ENCODE peak calls at places on chromosome 17, in eight cellular contexts. One of them, this sample, is unnamed.

GRCh38 chr17:61157246-61157887 is 242.3 kb upstream of the TBX2 start:
- DNase-seq in A549: peak; percentile 67
- DNase-seq in K562: no peak
- DNase-seq in esophagus muscularis mucosa: no peak
- DNase-seq in H1: no peak
- DNase-seq in GM12878: no peak
- DNase-seq in sigmoid colon: no peak
- DNase-seq in upper lobe of left lung: no peak
- DNase-seq in this sample: no peak

GRCh38 chr17:81178136-81179091 is 12.4 kb upstream of the AATK start:
- DNase-seq in esophagus muscularis mucosa: no peak
- DNase-seq in K562: no peak
- DNase-seq in A549: no peak
- DNase-seq in GM12878: no peak
- DNase-seq in sigmoid colon: no peak
- DNase-seq in H1: no peak
- DNase-seq in upper lobe of left lung: no peak
- DNase-seq in this sample: no peak

GRCh38 chr17:80794281-80795089 is 197.2 kb upstream of the CHMP6 start:
- DNase-seq in sigmoid colon: peak; percentile 57
- DNase-seq in A549: no peak
- DNase-seq in upper lobe of left lung: no peak
- DNase-seq in K562: no peak
- DNase-seq in esophagus muscularis mucosa: no peak
- DNase-seq in H1: no peak
- DNase-seq in GM12878: no peak
- DNase-seq in this sample: no peak

GRCh38 chr17:68390888-68391545 is 66.3 kb downstream of the WIPI1 start:
- DNase-seq in A549: no peak
- DNase-seq in esophagus muscularis mucosa: peak; percentile 62
- DNase-seq in K562: no peak
- DNase-seq in upper lobe of left lung: no peak
- DNase-seq in GM12878: no peak
- DNase-seq in H1: peak; percentile 28
- DNase-seq in sigmoid colon: peak; percentile 78
- DNase-seq in this sample: peak; percentile 28

GRCh38 chr17:57931488-57932137 is 23.6 kb downstream of the CUEDC1 start:
- DNase-seq in A549: no peak
- DNase-seq in upper lobe of left lung: no peak
- DNase-seq in GM12878: no peak
- DNase-seq in sigmoid colon: no peak
- DNase-seq in K562: no peak
- DNase-seq in H1: no peak
- DNase-seq in esophagus muscularis mucosa: no peak
- DNase-seq in this sample: no peak

GRCh38 chr17:27457731-27458523 is 1.7 kb downstream of the KSR1 start:
- DNase-seq in sigmoid colon: no peak
- DNase-seq in H1: no peak
- DNase-seq in upper lobe of left lung: no peak
- DNase-seq in K562: peak; percentile 55
- DNase-seq in esophagus muscularis mucosa: no peak
- DNase-seq in GM12878: no peak
- DNase-seq in A549: no peak
- DNase-seq in this sample: no peak

GRCh38 chr17:76199466-76199865 is 40.8 kb downstream of the RNF157 start:
- DNase-seq in upper lobe of left lung: no peak
- DNase-seq in A549: no peak
- DNase-seq in GM12878: no peak
- DNase-seq in esophagus muscularis mucosa: no peak
- DNase-seq in H1: no peak
- DNase-seq in K562: no peak
- DNase-seq in sigmoid colon: no peak
- DNase-seq in this sample: no peak

GRCh38 chr17:7217113-7217987 is 2.3 kb downstream of the DLG4 start:
- DNase-seq in esophagus muscularis mucosa: no peak
- DNase-seq in upper lobe of left lung: peak; percentile 42
- DNase-seq in A549: peak; percentile 76
- DNase-seq in GM12878: no peak
- DNase-seq in K562: peak; percentile 48
- DNase-seq in H1: peak; percentile 68
- DNase-seq in sigmoid colon: peak; percentile 91
- DNase-seq in this sample: no peak

GRCh38 chr17:49439673-49440571 is 25.2 kb upstream of the PHB1 start:
- DNase-seq in sigmoid colon: no peak
- DNase-seq in upper lobe of left lung: no peak
- DNase-seq in H1: peak; percentile 32
- DNase-seq in K562: no peak
- DNase-seq in esophagus muscularis mucosa: no peak
- DNase-seq in A549: no peak
- DNase-seq in GM12878: no peak
- DNase-seq in this sample: no peak

GRCh38 chr17:61443475-61443882 is 8.7 kb upstream of the TBX4 start:
- DNase-seq in K562: peak; percentile 67
- DNase-seq in upper lobe of left lung: no peak
- DNase-seq in GM12878: no peak
- DNase-seq in sigmoid colon: no peak
- DNase-seq in A549: no peak
- DNase-seq in H1: peak; percentile 47
- DNase-seq in esophagus muscularis mucosa: peak; percentile 83
- DNase-seq in this sample: no peak

GRCh38 chr17:21249911-21250703 is 3.1 kb downstream of the NATD1 start:
- DNase-seq in esophagus muscularis mucosa: no peak
- DNase-seq in K562: no peak
- DNase-seq in GM12878: no peak
- DNase-seq in sigmoid colon: no peak
- DNase-seq in upper lobe of left lung: no peak
- DNase-seq in A549: no peak
- DNase-seq in H1: no peak
- DNase-seq in this sample: no peak

GRCh38 chr17:77331161-77331864 is 190.5 kb downstream of the SEC14L1 start:
- DNase-seq in upper lobe of left lung: peak; percentile 95
- DNase-seq in K562: peak; percentile 83
- DNase-seq in esophagus muscularis mucosa: peak; percentile 99
- DNase-seq in A549: peak; percentile 83
- DNase-seq in H1: peak; percentile 99
- DNase-seq in GM12878: peak; percentile 75
- DNase-seq in sigmoid colon: peak; percentile 96
- DNase-seq in this sample: peak; percentile 97
- H3K4me3 ChIP-seq in upper lobe of left lung: no peak overlapping the region
- H3K4me3 ChIP-seq in K562: no peak overlapping the region
- H3K4me3 ChIP-seq in esophagus muscularis mucosa: peak overlapping the region; percentile 35
- H3K4me3 ChIP-seq in A549: no peak overlapping the region
- H3K4me3 ChIP-seq in H1: no peak overlapping the region
- H3K4me3 ChIP-seq in GM12878: peak overlapping the region; percentile 39
- H3K4me3 ChIP-seq in sigmoid colon: peak overlapping the region; percentile 34
- H3K4me3 ChIP-seq in this sample: no peak overlapping the region

GRCh38 chr17:2028234-2028614 is 1.7 kb upstream of the DPH1 start:
- DNase-seq in GM12878: no peak
- DNase-seq in sigmoid colon: no peak
- DNase-seq in K562: no peak
- DNase-seq in esophagus muscularis mucosa: no peak
- DNase-seq in A549: no peak
- DNase-seq in H1: no peak
- DNase-seq in upper lobe of left lung: no peak
- DNase-seq in this sample: no peak
- H3K4me1 ChIP-seq in GM12878: peaks cover 6% of the 10 kb centered on the region
- H3K4me1 ChIP-seq in sigmoid colon: no peaks in the 10 kb centered on the region
- H3K4me1 ChIP-seq in K562: peaks cover 49% of the 10 kb centered on the region
- H3K4me1 ChIP-seq in esophagus muscularis mucosa: peaks cover 67% of the 10 kb centered on the region
- H3K4me1 ChIP-seq in A549: peaks cover 22% of the 10 kb centered on the region
- H3K4me1 ChIP-seq in H1: peaks cover 4% of the 10 kb centered on the region
- H3K4me1 ChIP-seq in upper lobe of left lung: peaks cover 45% of the 10 kb centered on the region
- H3K4me1 ChIP-seq in this sample: peaks cover 65% of the 10 kb centered on the region

GRCh38 chr17:82231312-82231561 is 2.4 kb downstream of the SLC16A3 start:
- DNase-seq in A549: no peak
- DNase-seq in GM12878: no peak
- DNase-seq in esophagus muscularis mucosa: peak; percentile 92
- DNase-seq in upper lobe of left lung: no peak
- DNase-seq in sigmoid colon: no peak
- DNase-seq in K562: no peak
- DNase-seq in H1: no peak
- DNase-seq in this sample: no peak

GRCh38 chr17:82232876-82233785 is 4.3 kb downstream of the SLC16A3 start:
- DNase-seq in H1: no peak
- DNase-seq in sigmoid colon: peak; percentile 67
- DNase-seq in K562: no peak
- DNase-seq in A549: no peak
- DNase-seq in esophagus muscularis mucosa: peak; percentile 90
- DNase-seq in upper lobe of left lung: no peak
- DNase-seq in GM12878: no peak
- DNase-seq in this sample: peak; percentile 60

GRCh38 chr17:82231562-82232321 is 2.9 kb downstream of the SLC16A3 start:
- DNase-seq in GM12878: no peak
- DNase-seq in A549: peak; percentile 93
- DNase-seq in upper lobe of left lung: peak; percentile 95
- DNase-seq in sigmoid colon: peak; percentile 93
- DNase-seq in K562: peak; percentile 78
- DNase-seq in H1: peak; percentile 85
- DNase-seq in esophagus muscularis mucosa: peak; percentile 92
- DNase-seq in this sample: peak; percentile 87

GRCh38 chr17:82230627-82231311 is 1.9 kb downstream of the SLC16A3 start:
- DNase-seq in A549: peak; percentile 92
- DNase-seq in esophagus muscularis mucosa: peak; percentile 95
- DNase-seq in sigmoid colon: peak; percentile 93
- DNase-seq in upper lobe of left lung: peak; percentile 91
- DNase-seq in GM12878: no peak
- DNase-seq in K562: peak; percentile 92
- DNase-seq in H1: no peak
- DNase-seq in this sample: peak; percentile 93

GRCh38 chr17:82232322-82232785 is 3.5 kb downstream of the SLC16A3 start:
- DNase-seq in esophagus muscularis mucosa: no peak
- DNase-seq in H1: no peak
- DNase-seq in K562: no peak
- DNase-seq in sigmoid colon: peak; percentile 79
- DNase-seq in upper lobe of left lung: no peak
- DNase-seq in GM12878: no peak
- DNase-seq in A549: no peak
- DNase-seq in this sample: no peak
- TF ChIP-seq EP300 in esophagus muscularis mucosa: no peak
- TF ChIP-seq EP300 in H1: no peak
- TF ChIP-seq EP300 in K562: no peak
- TF ChIP-seq EP300 in sigmoid colon: no peak
- TF ChIP-seq EP300 in upper lobe of left lung: no peak
- TF ChIP-seq EP300 in GM12878: no peak
- TF ChIP-seq EP300 in A549: no peak
- TF ChIP-seq EP300 in this sample: no peak

GRCh38 chr17:17748179-17748578 is 66.9 kb downstream of the RAI1 start:
- DNase-seq in A549: no peak
- DNase-seq in sigmoid colon: no peak
- DNase-seq in upper lobe of left lung: no peak
- DNase-seq in esophagus muscularis mucosa: no peak
- DNase-seq in K562: no peak
- DNase-seq in GM12878: no peak
- DNase-seq in H1: no peak
- DNase-seq in this sample: no peak
- H3K4me3 ChIP-seq in A549: no peak overlapping the region
- H3K4me3 ChIP-seq in sigmoid colon: no peak overlapping the region
- H3K4me3 ChIP-seq in upper lobe of left lung: no peak overlapping the region
- H3K4me3 ChIP-seq in esophagus muscularis mucosa: no peak overlapping the region
- H3K4me3 ChIP-seq in K562: no peak overlapping the region
- H3K4me3 ChIP-seq in GM12878: no peak overlapping the region
- H3K4me3 ChIP-seq in H1: no peak overlapping the region
- H3K4me3 ChIP-seq in this sample: no peak overlapping the region

GRCh38 chr17:16972346-16972745 is 428 bp upstream of the TNFRSF13B start:
- DNase-seq in esophagus muscularis mucosa: peak; percentile 42
- DNase-seq in sigmoid colon: peak; percentile 29
- DNase-seq in upper lobe of left lung: no peak
- DNase-seq in GM12878: no peak
- DNase-seq in H1: peak; percentile 24
- DNase-seq in A549: no peak
- DNase-seq in K562: no peak
- DNase-seq in this sample: peak; percentile 31

GRCh38 chr17:16974569-16975265 is 2.8 kb upstream of the TNFRSF13B start:
- DNase-seq in A549: no peak
- DNase-seq in sigmoid colon: peak; percentile 12
- DNase-seq in H1: peak; percentile 14
- DNase-seq in K562: no peak
- DNase-seq in GM12878: no peak
- DNase-seq in upper lobe of left lung: no peak
- DNase-seq in esophagus muscularis mucosa: peak; percentile 47
- DNase-seq in this sample: peak; percentile 29

GRCh38 chr17:16975744-16976625 is 4.1 kb upstream of the TNFRSF13B start:
- DNase-seq in sigmoid colon: no peak
- DNase-seq in H1: peak; percentile 34
- DNase-seq in upper lobe of left lung: no peak
- DNase-seq in K562: no peak
- DNase-seq in esophagus muscularis mucosa: peak; percentile 55
- DNase-seq in GM12878: peak; percentile 93
- DNase-seq in A549: no peak
- DNase-seq in this sample: no peak

GRCh38 chr17:16975266-16975651 is 3.3 kb upstream of the TNFRSF13B start:
- DNase-seq in GM12878: peak; percentile 84
- DNase-seq in upper lobe of left lung: no peak
- DNase-seq in sigmoid colon: peak; percentile 21
- DNase-seq in H1: peak; percentile 27
- DNase-seq in esophagus muscularis mucosa: peak; percentile 83
- DNase-seq in K562: no peak
- DNase-seq in A549: no peak
- DNase-seq in this sample: no peak

DNA sequence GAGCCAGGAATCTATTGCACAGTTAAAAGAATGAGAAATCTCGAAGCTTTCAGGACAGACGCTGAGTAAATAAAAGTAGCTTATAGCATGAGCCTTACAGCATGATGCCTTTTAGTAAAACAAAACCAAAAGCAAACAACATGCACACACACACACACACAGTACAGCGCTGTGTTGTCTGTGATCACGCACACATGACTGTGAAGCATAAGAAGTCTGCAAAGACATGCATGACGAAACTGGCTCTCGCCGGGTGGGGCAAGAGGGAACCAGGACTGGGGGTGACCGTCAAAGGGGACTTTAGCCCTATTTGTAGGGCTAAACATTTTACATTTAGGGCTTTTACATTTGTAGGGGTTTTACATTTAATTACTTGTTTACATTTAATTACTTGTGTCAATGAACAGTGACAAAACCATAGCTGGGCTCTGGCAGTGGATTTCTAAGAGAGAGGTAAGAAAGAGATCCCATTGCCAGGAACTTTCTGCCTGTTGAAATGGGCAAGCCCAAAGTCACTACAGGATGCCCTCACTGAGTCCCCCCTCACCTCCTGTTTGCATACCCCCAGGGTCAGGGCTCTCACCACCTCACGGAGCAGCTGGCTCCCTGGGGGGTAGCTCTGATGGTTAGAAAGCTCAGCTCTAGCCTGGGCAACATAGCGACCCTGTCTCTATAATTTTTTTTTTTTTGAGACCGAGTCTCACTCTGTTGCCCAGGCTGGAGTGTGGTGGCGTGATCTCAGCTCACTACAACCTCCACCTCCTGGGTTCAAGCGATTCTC is 2.0 kb upstream of the TNFRSF13B start:
- DNase-seq in esophagus muscularis mucosa: peak; percentile 60
- DNase-seq in H1: peak; percentile 23
- DNase-seq in K562: no peak
- DNase-seq in A549: no peak
- DNase-seq in upper lobe of left lung: no peak
- DNase-seq in GM12878: peak; percentile 88
- DNase-seq in sigmoid colon: no peak
- DNase-seq in this sample: peak; percentile 29
- H3K4me1 ChIP-seq in esophagus muscularis mucosa: no peaks in the 10 kb centered on the region
- H3K4me1 ChIP-seq in H1: no peaks in the 10 kb centered on the region
- H3K4me1 ChIP-seq in K562: no peaks in the 10 kb centered on the region
- H3K4me1 ChIP-seq in A549: peaks cover 4% of the 10 kb centered on the region
- H3K4me1 ChIP-seq in upper lobe of left lung: no peaks in the 10 kb centered on the region
- H3K4me1 ChIP-seq in GM12878: peaks cover 58% of the 10 kb centered on the region
- H3K4me1 ChIP-seq in sigmoid colon: no peaks in the 10 kb centered on the region
- H3K4me1 ChIP-seq in this sample: no peaks in the 10 kb centered on the region

This sample was measured in suprapubic skin.